ENCODE peak calls at places on chromosomes 3 and 15, in six cellular contexts. T is heart left ventricle, F is A549, D is Peyer's patch, O is stomach, Q is adrenal gland. U is an unnamed sample.

GRCh38 chr3:105791134-105791533 is 77.7 kb downstream of the CBLB start:
- DNase-seq in T (no peak), F (no peak), D (no peak), O (no peak), Q (no peak), U (no peak)

GRCh38 chr15:40771242-40771641 is 1.5 kb downstream of the C15orf62 start:
- DNase-seq in T (no peak), F (no peak), D (no peak), O (no peak), Q (no peak), U (no peak)

GRCh38 chr3:18237251-18238005 is 187.7 kb downstream of the SATB1 start:
- DNase-seq in T (no peak), F (no peak), D (no peak), O (no peak), Q (no peak), U (no peak)

GRCh38 chr15:78162038-78162437 is 12.9 kb downstream of the IDH3A start:
- DNase-seq in T (no peak), F (no peak), D (no peak), O (no peak), Q (no peak), U (no peak)

GRCh38 chr3:55609230-55610100 is 122.4 kb upstream of the WNT5A start:
- DNase-seq in T (no peak), F (no peak), D (no peak), O (no peak), Q (no peak), U (no peak)

GRCh38 chr3:32882603-32883025 is 64.8 kb downstream of the TRIM71 start:
- DNase-seq in T (no peak), F (no peak), D (no peak), O (no peak), Q (no peak), U (no peak)

GRCh38 chr3:56825579-56826438 is 24.1 kb upstream of the ARHGEF3 start:
- DNase-seq in T (no peak), F (no peak), D (no peak), O (no peak), Q (no peak), U (no peak)

GRCh38 chr3:197736010-197736490 is 654 bp downstream of the RUBCN start:
- DNase-seq in T (peak; percentile 62), F (peak; percentile 31), D (no peak), O (peak; percentile 35), Q (no peak), U (no peak)

GRCh38 chr3:180802837-180803236 is 109.6 kb upstream of the FXR1 start:
- DNase-seq in T (no peak), F (no peak), D (no peak), O (no peak), Q (no peak), U (no peak)

GRCh38 chr3:53236112-53236841 is 19.5 kb downstream of the TKT start:
- DNase-seq in T (peak; percentile 89), F (peak; percentile 55), D (peak; percentile 79), O (peak; percentile 82), Q (peak; percentile 91), U (no peak)

GRCh38 chr3:20352547-20353164 is 166.7 kb upstream of the SGO1 start:
- DNase-seq in T (no peak), F (no peak), D (no peak), O (no peak), Q (no peak), U (no peak)

GRCh38 chr15:69806287-69806915 is 291.3 kb downstream of the TLE3 start:
- DNase-seq in T (no peak), F (no peak), D (no peak), O (no peak), Q (no peak), U (no peak)

GRCh38 chr3:59265566-59265965 is 215.7 kb upstream of the CFAP20DC start:
- DNase-seq in T (no peak), F (no peak), D (no peak), O (peak; percentile 48), Q (no peak), U (no peak)

GRCh38 chr15:28075482-28076029 is 23.6 kb downstream of the OCA2 start:
- DNase-seq in T (no peak), F (no peak), D (no peak), O (no peak), Q (no peak), U (no peak)

GRCh38 chr15:65948352-65948751 is 79.1 kb downstream of the RAB11A start:
- DNase-seq in T (no peak), F (no peak), D (no peak), O (no peak), Q (no peak), U (no peak)

GRCh38 chr15:91075761-91076160 is 24.3 kb upstream of the SV2B start:
- DNase-seq in T (no peak), F (no peak), D (no peak), O (no peak), Q (no peak), U (no peak)

GRCh38 chr3:176174060-176174459 is 1023.2 kb downstream of the TBL1XR1 start:
- DNase-seq in T (no peak), F (no peak), D (no peak), O (no peak), Q (no peak), U (no peak)

GRCh38 chr3:77081240-77081661 is 41.4 kb downstream of the ROBO2 start:
- DNase-seq in T (no peak), F (no peak), D (no peak), O (no peak), Q (no peak), U (no peak)

GRCh38 chr15:78266806-78267205 is 2.4 kb downstream of the DNAJA4 start:
- DNase-seq in T (no peak), F (no peak), D (no peak), O (no peak), Q (no peak), U (no peak)

GRCh38 chr15:49045691-49046112 is 544 bp downstream of the SECISBP2L start:
- DNase-seq in T (no peak), F (peak; percentile 10), D (no peak), O (no peak), Q (no peak), U (no peak)

GRCh38 chr3:14640157-14640562 is 11.4 kb upstream of the CCDC174 start:
- DNase-seq in T (no peak), F (peak; percentile 31), D (no peak), O (no peak), Q (no peak), U (no peak)

GRCh38 chr3:67312205-67312604 is 314.1 kb downstream of the KBTBD8 start:
- DNase-seq in T (no peak), F (no peak), D (no peak), O (no peak), Q (no peak), U (no peak)

GRCh38 chr15:27463699-27464098 is 492.7 kb downstream of the GABRG3 start:
- DNase-seq in T (no peak), F (no peak), D (no peak), O (no peak), Q (no peak), U (no peak)

GRCh38 chr15:62868507-62868906 is 174.0 kb upstream of the TPM1 start:
- DNase-seq in T (no peak), F (no peak), D (no peak), O (no peak), Q (no peak), U (no peak)

GRCh38 chr3:147760998-147761397 is 351.8 kb downstream of the ZIC1 start:
- DNase-seq in T (no peak), F (no peak), D (no peak), O (no peak), Q (no peak), U (no peak)

GRCh38 chr3:101567528-101568317 is 6.1 kb downstream of the TRMT10C start:
- DNase-seq in T (no peak), F (no peak), D (no peak), O (no peak), Q (no peak), U (no peak)

GRCh38 chr15:51751687-51752683 is 588 bp downstream of the TMOD2 start:
- DNase-seq in T (no peak), F (peak; percentile 42), D (peak; percentile 56), O (peak; percentile 33), Q (peak; percentile 43), U (no peak)

GRCh38 chr3:65288781-65289180 is 601.0 kb upstream of the ADAMTS9 start:
- DNase-seq in T (no peak), F (no peak), D (no peak), O (no peak), Q (no peak), U (no peak)

GRCh38 chr15:63971427-63971805 is 74.9 kb downstream of the DAPK2 start:
- DNase-seq in T (no peak), F (no peak), D (peak; percentile 19), O (no peak), Q (no peak), U (no peak)

GRCh38 chr3:123758081-123758564 is 126.0 kb downstream of the MYLK start:
- DNase-seq in T (no peak), F (no peak), D (no peak), O (no peak), Q (no peak), U (no peak)

GRCh38 chr15:96889734-96890480 is 559.4 kb downstream of the NR2F2 start:
- DNase-seq in T (no peak), F (no peak), D (no peak), O (no peak), Q (peak; percentile 20), U (no peak)

GRCh38 chr3:143707848-143708247 is 140.4 kb downstream of the SLC9A9 start:
- DNase-seq in T (no peak), F (no peak), D (no peak), O (no peak), Q (no peak), U (no peak)

GRCh38 chr3:131602011-131602779 is 99.4 kb upstream of the MRPL3 start:
- DNase-seq in T (no peak), F (no peak), D (no peak), O (no peak), Q (no peak), U (no peak)

GRCh38 chr3:172787746-172788145 is 37.2 kb downstream of the ECT2 start:
- DNase-seq in T (no peak), F (no peak), D (no peak), O (no peak), Q (no peak), U (no peak)

GRCh38 chr15:70528270-70528706 is 235.1 kb downstream of the UACA start:
- DNase-seq in T (no peak), F (no peak), D (peak; percentile 77), O (peak; percentile 55), Q (no peak), U (no peak)

GRCh38 chr3:184248454-184249411 is at the start of gene ALG3:
- DNase-seq in T (peak; percentile 91), F (peak; percentile 59), D (peak; percentile 87), O (peak; percentile 86), Q (peak; percentile 87), U (peak; percentile 29)
- TF ChIP-seq POLR2A in T (no peak), F (peak; percentile 97), D (peak; percentile 32), O (no peak), Q (peak; percentile 70), U (no peak)

GRCh38 chr3:187017511-187018230 is 87.3 kb downstream of the ST6GAL1 start:
- DNase-seq in T (no peak), F (no peak), D (no peak), O (no peak), Q (no peak), U (no peak)
- TF ChIP-seq POLR2A in T (no peak), F (no peak), D (no peak), O (no peak), Q (no peak), U (no peak)

GRCh38 chr15:42736793-42737528 is at the start of gene CDAN1:
- DNase-seq in T (peak; percentile 97), F (peak; percentile 89), D (peak; percentile 95), O (peak; percentile 94), Q (peak; percentile 94), U (no peak)
- TF ChIP-seq POLR2A in T (peak; percentile 4), F (peak; percentile 76), D (peak; percentile 48), O (no peak), Q (peak; percentile 76), U (no peak)

GRCh38 chr3:108489776-108490175 is 20.6 kb downstream of the MYH15 start:
- DNase-seq in T (no peak), F (peak; percentile 28), D (no peak), O (no peak), Q (no peak), U (no peak)
- TF ChIP-seq POLR2A in T (no peak), F (no peak), D (no peak), O (no peak), Q (no peak), U (no peak)